ENCODE peak calls at places on chromosomes 11 and 22, in four cellular contexts. Y is endothelial cell of umbilical vein, I is body of pancreas, D is IMR-90. S is an unnamed sample.

GRCh38 chr11:65116370-65117205 is 913 bp downstream of the ZNHIT2 start:
- DNase-seq in D (peak), I (peak), Y (peak), S (no peak)

GRCh38 chr11:2746401-2747230 is 46.8 kb upstream of the KCNQ1OT1 start:
- DNase-seq in I (no peak), Y (no peak), D (no peak), S (no peak)

GRCh38 chr11:113168804-113169342 is 145.5 kb upstream of the TTC12 start:
- DNase-seq in I (no peak), Y (no peak), D (no peak), S (no peak)

GRCh38 chr11:110486176-110486575 is 56.4 kb downstream of the FDX1 start:
- DNase-seq in I (no peak), D (no peak), Y (no peak), S (no peak)

GRCh38 chr22:27260087-27260730 is 541.3 kb downstream of the MN1 start:
- DNase-seq in Y (no peak), I (no peak), D (no peak), S (no peak)

GRCh38 chr22:20109411-20110358 is 6.2 kb upstream of the RANBP1 start:
- DNase-seq in D (no peak), I (no peak), Y (no peak), S (no peak)

GRCh38 chr22:38300197-38300945 is 16.9 kb downstream of the CSNK1E start:
- DNase-seq in I (no peak), Y (no peak), D (no peak), S (no peak)

GRCh38 chr22:42236268-42236667 is 34.2 kb downstream of the TCF20 start:
- DNase-seq in I (no peak), Y (no peak), D (no peak), S (no peak)

GRCh38 chr11:9861860-9862725 is 198.2 kb downstream of the SWAP70 start:
- DNase-seq in I (peak), Y (peak), D (peak), S (peak)

GRCh38 chr22:31100762-31101525 is 6.4 kb downstream of the SELENOM start:
- DNase-seq in Y (no peak), I (no peak), D (no peak), S (no peak)

GRCh38 chr22:39214383-39215069 is 30.3 kb downstream of the PDGFB start:
- DNase-seq in I (peak), D (peak), Y (no peak), S (no peak)

GRCh38 chr22:37525746-37526350 is 6.6 kb upstream of the CARD10 start:
- DNase-seq in Y (no peak), D (no peak), I (no peak), S (no peak)

GRCh38 chr11:61254403-61255025 is 13.5 kb downstream of the PGA5 start:
- DNase-seq in Y (peak), D (peak), I (peak), S (peak)

GRCh38 chr11:67268684-67269268 is 2.5 kb downstream of the GRK2 start:
- DNase-seq in I (no peak), Y (no peak), D (no peak), S (no peak)

GRCh38 chr22:26673485-26673884 is 16.1 kb downstream of the MIAT start:
- DNase-seq in I (no peak), Y (no peak), D (no peak), S (peak)

GRCh38 chr11:7612661-7613393 is 60.5 kb downstream of the CYB5R2 start:
- DNase-seq in I (peak), D (peak), Y (peak), S (no peak)

GRCh38 chr22:44920183-44920582 is 89.6 kb downstream of the PHF21B start:
- DNase-seq in D (no peak), Y (no peak), I (no peak), S (no peak)

GRCh38 chr22:39215430-39216142 is 29.2 kb downstream of the PDGFB start:
- DNase-seq in D (no peak), I (no peak), Y (no peak), S (peak)

GRCh38 chr11:102530558-102530957 is at the start of gene MMP7:
- DNase-seq in Y (peak), I (peak), D (peak), S (no peak)

GRCh38 chr11:36574486-36574885 is 6.7 kb downstream of the RAG1 start:
- DNase-seq in I (no peak), D (no peak), Y (no peak), S (no peak)

GRCh38 chr22:32422062-32422461 is 10.0 kb upstream of the RTCB start:
- DNase-seq in D (no peak), I (no peak), Y (no peak), S (no peak)

GRCh38 chr11:107916671-107917241 is 11.5 kb upstream of the RAB39A start:
- DNase-seq in D (no peak), Y (no peak), I (no peak), S (no peak)

GRCh38 chr11:47447906-47448305 is 1.0 kb downstream of the RAPSN start:
- DNase-seq in Y (no peak), D (no peak), I (no peak), S (no peak)

GRCh38 chr11:119520966-119521365 is 98.0 kb upstream of the THY1 start:
- DNase-seq in Y (no peak), I (no peak), D (no peak), S (no peak)

GRCh38 chr11:86443415-86443814 is 68.7 kb downstream of the CCDC81 start:
- DNase-seq in Y (no peak), D (no peak), I (no peak), S (no peak)

GRCh38 chr22:25777870-25778269 is 35.9 kb downstream of the MYO18B start:
- DNase-seq in D (peak), I (peak), Y (peak), S (no peak)

GRCh38 chr11:5986885-5987284 is at the start of gene OR52L1:
- DNase-seq in D (no peak), Y (no peak), I (no peak), S (no peak)

GRCh38 chr11:100625041-100625440 is 62.0 kb upstream of the ARHGAP42 start:
- DNase-seq in I (no peak), D (no peak), Y (no peak), S (no peak)

GRCh38 chr22:30013201-30013600 is 67.1 kb upstream of the HORMAD2 start:
- DNase-seq in I (no peak), Y (no peak), D (no peak), S (no peak)

GRCh38 chr22:26474687-26475086 is 8.9 kb downstream of the HPS4 start:
- DNase-seq in D (no peak), I (no peak), Y (peak), S (no peak)

GRCh38 chr11:115505165-115505564 is 950 bp upstream of the CADM1 start:
- DNase-seq in Y (no peak), I (no peak), D (no peak), S (no peak)

GRCh38 chr22:45200862-45201511 is 37.3 kb downstream of the NUP50 start:
- DNase-seq in Y (no peak), D (peak), I (no peak), S (no peak)

GRCh38 chr11:7353100-7353499 is 101.4 kb downstream of the SYT9 start:
- DNase-seq in I (peak), D (no peak), Y (peak), S (no peak)

GRCh38 chr22:40451230-40451629 is 80.8 kb downstream of the SGSM3 start:
- DNase-seq in I (no peak), D (no peak), Y (no peak), S (no peak)
- H3K4me3 ChIP-seq in I (no peak), D (no peak), Y (no peak), S (no peak)

GRCh38 chr11:68709064-68709463 is 24.7 kb downstream of the GAL start:
- DNase-seq in D (no peak), Y (no peak), I (no peak), S (no peak)

GRCh38 chr11:68710445-68710844 is 26.1 kb downstream of the GAL start:
- DNase-seq in D (no peak), I (no peak), Y (no peak), S (no peak)

GRCh38 chr11:68707527-68707926 is 23.2 kb downstream of the GAL start:
- DNase-seq in Y (no peak), I (no peak), D (no peak), S (no peak)

GRCh38 chr11:68714047-68714856 is 29.9 kb downstream of the GAL start:
- DNase-seq in I (no peak), D (no peak), Y (no peak), S (no peak)

GRCh38 chr11:68711114-68711513 is 26.8 kb downstream of the GAL start:
- DNase-seq in D (no peak), Y (no peak), I (no peak), S (no peak)
- TF ChIP-seq POLR2A in D (no peak), Y (no peak), I (no peak), S (no peak)

GRCh38 chr11:35524780-35525179 is 636 bp downstream of the PAMR1 start:
- DNase-seq in D (peak), Y (no peak), I (no peak), S (no peak)

GRCh38 chr11:35523351-35523768 is 2.1 kb downstream of the PAMR1 start:
- DNase-seq in D (peak), Y (no peak), I (no peak), S (no peak)

GRCh38 chr11:35526370-35526792 is 965 bp upstream of the PAMR1 start:
- DNase-seq in D (peak), I (no peak), Y (no peak), S (no peak)

GRCh38 chr11:35523861-35524260 is 1.6 kb downstream of the PAMR1 start:
- DNase-seq in Y (no peak), I (no peak), D (no peak), S (no peak)

GRCh38 chr11:35525501-35526175 is at the start of gene PAMR1:
- DNase-seq in Y (no peak), D (peak), I (peak), S (peak)
- H3K4me3 ChIP-seq in Y (no peak), D (peak), I (no peak), S (no peak)

GRCh38 chr11:46345881-46346484 is 1.3 kb upstream of the DGKZ start:
- DNase-seq in D (no peak), I (no peak), Y (no peak), S (no peak)

GRCh38 chr11:46347637-46348311 is 511 bp downstream of the DGKZ start:
- DNase-seq in Y (no peak), I (peak), D (no peak), S (no peak)

GRCh38 chr11:46346886-46347636 is at the start of gene DGKZ:
- DNase-seq in Y (peak), D (peak), I (peak), S (peak)

GRCh38 chr11:46343520-46343919 is 3.7 kb upstream of the DGKZ start:
- DNase-seq in Y (no peak), I (no peak), D (no peak), S (no peak)

GRCh38 chr11:46345131-46345597 is 2.1 kb upstream of the DGKZ start:
- DNase-seq in I (peak), Y (peak), D (no peak), S (no peak)
- TF ChIP-seq POLR2A in I (no peak), Y (peak), D (no peak), S (no peak)